ENCODE peak calls at places on chromosome 17, in four cellular contexts. Q is HepG2, O is HCT116, N is K562. X is an unnamed sample.

GRCh38 chr17:9987779-9988585 is 82.9 kb upstream of the RCVRN start:
- DNase-seq in Q (peak), N (peak), O (no peak), X (peak)

GRCh38 chr17:70110443-70110880 is 35.4 kb downstream of the KCNJ16 start:
- DNase-seq in N (no peak), O (no peak), Q (no peak), X (no peak)

GRCh38 chr17:50211249-50212120 is 10.1 kb upstream of the COL1A1 start:
- DNase-seq in O (no peak), Q (no peak), N (no peak), X (no peak)

GRCh38 chr17:58313815-58314705 is 14.5 kb downstream of the TSPOAP1 start:
- DNase-seq in Q (no peak), N (no peak), O (no peak), X (no peak)

GRCh38 chr17:7712111-7712771 is 5.3 kb upstream of the DNAH2 start:
- DNase-seq in Q (no peak), O (no peak), N (no peak), X (no peak)

GRCh38 chr17:78322327-78322857 is 37.5 kb downstream of the SOCS3 start:
- DNase-seq in Q (no peak), N (no peak), O (no peak), X (no peak)

GRCh38 chr17:50206604-50207293 is 5.3 kb upstream of the COL1A1 start:
- DNase-seq in Q (no peak), O (no peak), N (peak), X (no peak)

GRCh38 chr17:10126554-10127493 is 71.6 kb downstream of the GAS7 start:
- DNase-seq in O (no peak), Q (no peak), N (no peak), X (no peak)

GRCh38 chr17:46979023-46979870 is at the start of gene RPRML:
- DNase-seq in Q (no peak), N (peak), O (no peak), X (no peak)

GRCh38 chr17:28745052-28745776 is 1.4 kb downstream of the TRAF4 start:
- DNase-seq in O (no peak), Q (peak), N (peak), X (no peak)

GRCh38 chr17:78974635-78975591 is 4.8 kb downstream of the LGALS3BP start:
- DNase-seq in Q (no peak), N (no peak), O (peak), X (peak)

GRCh38 chr17:32161506-32162365 is 19.4 kb downstream of the RHOT1 start:
- DNase-seq in N (no peak), Q (no peak), O (no peak), X (no peak)

GRCh38 chr17:45782889-45783592 is 1.1 kb upstream of the CRHR1 start:
- DNase-seq in O (no peak), N (peak), Q (no peak), X (no peak)

GRCh38 chr17:306116-306515 is 46.5 kb downstream of the RPH3AL start:
- DNase-seq in O (no peak), Q (no peak), N (no peak), X (no peak)

GRCh38 chr17:74566132-74566753 is 1.1 kb downstream of the CD300H start:
- DNase-seq in Q (peak), N (peak), O (peak), X (peak)

GRCh38 chr17:45046536-45047125 is 4.8 kb downstream of the DCAKD start:
- DNase-seq in O (no peak), N (no peak), Q (no peak), X (no peak)

GRCh38 chr17:65072577-65073178 is 16.1 kb upstream of the GNA13 start:
- DNase-seq in Q (peak), N (no peak), O (peak), X (no peak)

GRCh38 chr17:65074778-65075250 is 18.3 kb upstream of the GNA13 start:
- DNase-seq in N (peak), O (no peak), Q (peak), X (no peak)

GRCh38 chr17:65081439-65081838 is 24.9 kb upstream of the GNA13 start:
- DNase-seq in O (no peak), N (no peak), Q (no peak), X (no peak)

GRCh38 chr17:65079489-65079900 is 23.0 kb upstream of the GNA13 start:
- DNase-seq in O (no peak), Q (no peak), N (no peak), X (no peak)

GRCh38 chr17:65078441-65079160 is 22.1 kb upstream of the GNA13 start:
- DNase-seq in Q (no peak), O (no peak), N (no peak), X (no peak)
- TF ChIP-seq TCF7L2 in Q (no peak), O (no peak), N (no peak), X (no peak)

GRCh38 chr17:80929449-80929848 is 62.2 kb upstream of the CHMP6 start:
- DNase-seq in Q (no peak), O (no peak), N (no peak), X (no peak)

GRCh38 chr17:80930335-80931040 is 61.2 kb upstream of the CHMP6 start:
- DNase-seq in Q (no peak), N (no peak), O (no peak), X (no peak)

GRCh38 chr17:80925668-80926067 is 66.0 kb upstream of the CHMP6 start:
- DNase-seq in Q (no peak), O (no peak), N (no peak), X (no peak)

GRCh38 chr17:80926601-80927250 is 64.9 kb upstream of the CHMP6 start:
- DNase-seq in N (no peak), Q (no peak), O (no peak), X (no peak)

GRCh38 chr17:80927791-80928216 is 63.8 kb upstream of the CHMP6 start:
- DNase-seq in N (no peak), O (no peak), Q (no peak), X (no peak)
- TF ChIP-seq CTCF in N (no peak), O (no peak), Q (no peak), X (no peak)

GRCh38 chr17:41322903-41323895 is 7.7 kb upstream of the KRTAP17-1 start:
- DNase-seq in N (no peak), Q (no peak), O (no peak), X (no peak)
- TF ChIP-seq TCF7L2 in N (no peak), Q (no peak), O (no peak), X (no peak)

GRCh38 chr17:18094409-18094807 is 6.7 kb downstream of the DRG2 start:
- DNase-seq in Q (no peak), N (no peak), O (no peak), X (no peak)
- TF ChIP-seq CTCF in Q (no peak), N (no peak), O (no peak), X (no peak)

GRCh38 chr17:17435323-17435722 is 41.5 kb upstream of the MED9 start:
- DNase-seq in O (no peak), N (no peak), Q (peak), X (no peak)
- TF ChIP-seq TCF7L2 in O (no peak), N (no peak), Q (no peak), X (no peak)

GRCh38 chr17:17154981-17155380 is 51.2 kb downstream of the PLD6 start:
- DNase-seq in N (no peak), O (no peak), Q (no peak), X (no peak)
- TF ChIP-seq CTCF in N (no peak), O (no peak), Q (no peak), X (no peak)

GRCh38 chr17:29914819-29915537 is 15.1 kb downstream of the SSH2 start:
- DNase-seq in Q (no peak), O (no peak), N (no peak), X (no peak)
- TF ChIP-seq TCF7L2 in Q (no peak), O (no peak), N (no peak), X (no peak)

DNA sequence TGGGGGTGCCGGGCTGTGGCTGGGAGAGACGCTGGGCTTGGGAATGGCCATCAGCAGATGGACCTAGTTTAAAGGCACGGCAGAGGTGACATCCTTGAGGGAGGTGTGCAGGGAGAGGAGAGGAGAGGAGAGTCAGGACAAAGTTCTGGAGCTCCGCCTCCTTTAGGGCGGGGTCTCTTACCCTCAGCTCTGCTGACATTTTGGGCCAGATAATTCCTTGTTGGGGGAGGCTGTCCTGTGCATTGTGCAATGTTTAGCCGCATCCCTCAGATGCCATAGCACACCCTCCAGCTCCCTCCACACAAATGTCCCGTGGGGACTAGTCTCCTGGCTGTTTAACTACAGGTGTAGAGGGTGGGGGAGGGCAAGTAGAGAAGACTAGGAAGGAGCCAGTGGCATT is 48.3 kb downstream of the ARHGAP23 start:
- DNase-seq in Q (no peak), O (no peak), N (no peak), X (no peak)
- TF ChIP-seq CTCF in Q (no peak), O (no peak), N (no peak), X (no peak)

GRCh38 chr17:4950757-4951204 is at the start of gene ENO3:
- DNase-seq in Q (peak), O (no peak), N (no peak), X (no peak)

GRCh38 chr17:4951486-4951885 is 567 bp downstream of the ENO3 start:
- DNase-seq in O (no peak), N (no peak), Q (no peak), X (no peak)

GRCh38 chr17:4956493-4957061 is 5.7 kb downstream of the ENO3 start:
- DNase-seq in N (peak), Q (no peak), O (no peak), X (no peak)

GRCh38 chr17:4955091-4955490 is 4.2 kb downstream of the ENO3 start:
- DNase-seq in O (no peak), Q (no peak), N (no peak), X (no peak)

DNA sequence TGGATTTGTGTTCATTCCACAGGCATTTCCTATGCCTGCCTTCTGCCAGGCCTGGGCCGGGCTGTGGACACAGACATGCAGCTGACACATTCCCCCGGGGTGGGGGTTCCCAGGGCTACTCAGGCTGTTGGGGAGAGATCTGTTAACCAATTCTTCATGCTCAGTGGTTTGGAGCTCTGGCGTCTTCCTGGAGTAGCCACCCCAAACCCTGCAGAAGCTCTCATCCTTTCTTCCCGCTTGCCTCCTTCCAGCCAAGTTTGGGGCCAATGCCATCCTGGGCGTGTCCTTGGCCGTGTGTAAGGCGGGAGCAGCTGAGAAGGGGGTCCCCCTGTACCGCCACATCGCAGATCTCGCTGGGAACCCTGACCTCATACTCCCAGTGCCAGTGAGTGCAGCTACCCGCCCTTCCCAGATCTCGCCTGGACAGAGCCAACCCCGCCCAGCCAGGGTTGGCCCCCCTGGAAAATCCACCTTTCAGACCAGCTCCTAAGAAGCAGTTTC is 2.6 kb downstream of the ENO3 start:
- DNase-seq in N (no peak), Q (no peak), O (no peak), X (no peak)
- TF ChIP-seq TCF7L2 in N (no peak), Q (no peak), O (no peak), X (no peak)

DNA sequence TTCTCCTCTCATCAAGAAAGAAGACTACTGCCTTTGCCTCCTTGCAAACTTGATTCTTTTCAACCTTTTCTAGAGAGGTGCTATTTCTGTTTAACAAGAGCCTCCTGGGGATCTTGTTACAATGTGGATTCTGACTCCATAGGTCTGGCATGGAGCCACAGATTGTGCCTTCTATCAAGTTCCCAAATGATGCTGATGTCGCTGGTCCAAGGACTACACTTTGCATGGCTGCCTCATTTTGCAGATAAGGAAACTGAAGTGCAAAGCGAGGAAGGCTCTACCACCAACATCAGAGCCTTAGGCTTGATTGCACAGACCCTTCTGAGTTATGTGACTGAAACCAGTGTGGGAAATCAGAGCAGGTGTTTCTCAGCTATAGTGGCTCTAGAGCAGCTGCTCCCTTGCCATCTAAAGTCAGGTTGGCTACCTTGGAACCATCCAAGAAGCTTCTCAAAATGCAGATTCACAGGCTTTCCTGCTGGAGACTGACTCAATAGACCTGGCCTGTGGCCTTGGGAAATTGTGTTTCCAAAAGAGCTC is 377.9 kb downstream of the SOX9 start:
- DNase-seq in O (no peak), Q (no peak), N (no peak), X (no peak)
- TF ChIP-seq CTCF in O (no peak), Q (no peak), N (no peak), X (no peak)